ENCODE peak calls at places on chromosomes 2 and 18, in four cellular contexts. N, S, A and K are unnamed samples.

GRCh38 chr2:20049631-20050030 is 1.8 kb downstream of the LAPTM4A start:
- DNase-seq in S (peak), A (no peak), N (no peak), K (peak)

GRCh38 chr18:63949068-63949737 is at the start of gene HMSD:
- DNase-seq in S (no peak), A (no peak), N (peak), K (peak)

GRCh38 chr2:81937944-81938343 is 1633.4 kb upstream of the LRRTM1 start:
- DNase-seq in N (no peak), S (no peak), A (no peak), K (no peak)

GRCh38 chr18:8844721-8845148 is 139.4 kb downstream of the MTCL1 start:
- DNase-seq in A (no peak), S (peak), N (no peak), K (no peak)

GRCh38 chr2:39597309-39597708 is 68.4 kb upstream of the TMEM178A start:
- DNase-seq in N (no peak), A (no peak), S (no peak), K (no peak)

GRCh38 chr2:179454443-179455218 is 190.0 kb upstream of the SESTD1 start:
- DNase-seq in N (no peak), A (no peak), S (peak), K (no peak)

GRCh38 chr2:207926133-207927076 is 98.9 kb downstream of the PLEKHM3 start:
- DNase-seq in S (peak), A (no peak), N (no peak), K (no peak)

GRCh38 chr18:32920796-32921787 is 148.3 kb upstream of the KLHL14 start:
- DNase-seq in A (no peak), S (peak), N (no peak), K (no peak)

GRCh38 chr2:217935245-217935879 is 67.4 kb downstream of the TNS1 start:
- DNase-seq in A (no peak), N (no peak), S (peak), K (peak)

GRCh38 chr18:10477121-10477862 is 22.9 kb downstream of the APCDD1 start:
- DNase-seq in S (no peak), N (peak), A (no peak), K (peak)

GRCh38 chr2:19114754-19115231 is 243.6 kb downstream of the OSR1 start:
- DNase-seq in A (no peak), N (no peak), S (no peak), K (no peak)

GRCh38 chr2:48249631-48250473 is 280.1 kb upstream of the STON1 start:
- DNase-seq in A (no peak), S (peak), N (no peak), K (no peak)

GRCh38 chr2:130744287-130745117 is 10.8 kb upstream of the AMER3 start:
- DNase-seq in S (no peak), A (no peak), N (peak), K (peak)

GRCh38 chr18:54127759-54128378 is 96.6 kb downstream of the MBD2 start:
- DNase-seq in A (peak), N (peak), S (peak), K (peak)
- H3K4me2 ChIP-seq in A (no peak), N (no peak), S (no peak), K (no peak)

GRCh38 chr18:72941001-72941400 is 73.2 kb upstream of the NETO1 start:
- DNase-seq in N (no peak), A (no peak), S (no peak), K (no peak)

GRCh38 chr18:72940509-72940908 is 72.7 kb upstream of the NETO1 start:
- DNase-seq in N (no peak), A (no peak), S (no peak), K (no peak)

DNA sequence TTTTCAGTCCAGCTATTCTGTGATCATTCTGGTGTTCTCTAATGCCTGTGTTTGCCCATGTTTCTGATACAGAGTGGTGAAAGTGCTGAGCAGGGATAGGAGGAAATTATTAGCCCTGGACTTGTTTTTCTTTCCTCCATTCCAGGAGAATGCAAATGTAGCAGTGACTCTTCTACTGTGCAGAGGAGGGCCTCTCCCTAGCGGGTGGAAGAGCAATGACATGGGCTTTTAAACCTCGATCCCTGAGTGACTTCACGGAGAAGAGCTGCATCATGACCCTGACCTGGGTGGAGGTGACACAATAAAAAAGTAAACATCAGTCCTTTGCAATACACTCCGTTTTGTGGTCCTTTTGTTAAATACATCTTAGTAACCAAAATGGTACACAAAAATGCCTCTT is 68.0 kb upstream of the NETO1 start:
- DNase-seq in S (no peak), A (no peak), N (no peak), K (peak)
- H3K4me2 ChIP-seq in S (no peak), A (no peak), N (no peak), K (no peak)

DNA sequence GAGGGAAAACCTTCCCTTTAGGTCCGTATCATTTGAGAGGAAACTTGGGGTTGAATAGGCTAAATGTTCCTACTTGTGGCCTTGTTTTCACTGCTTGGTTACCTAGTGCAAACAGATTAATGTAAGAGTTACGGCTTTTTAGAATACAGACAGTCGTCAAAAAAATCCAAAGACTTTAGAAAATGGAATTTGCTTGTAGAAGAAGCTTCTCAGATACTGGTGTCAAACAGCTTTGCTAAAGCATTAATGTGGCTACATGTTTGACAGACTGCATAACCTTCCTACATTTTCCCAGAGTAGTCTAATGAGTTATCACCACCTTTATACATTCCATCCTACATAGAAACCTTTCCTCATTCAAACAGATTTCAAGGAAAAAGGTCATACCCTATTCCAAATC is 114.6 kb downstream of the FMNL2 start:
- DNase-seq in A (no peak), S (no peak), N (no peak), K (no peak)
- H3K4me2 ChIP-seq in A (no peak), S (no peak), N (no peak), K (peak)

GRCh38 chr18:62030091-62030985 is 137.5 kb upstream of the RNF152 start:
- DNase-seq in A (no peak), S (no peak), N (no peak), K (no peak)
- H3K4me2 ChIP-seq in A (no peak), S (no peak), N (no peak), K (no peak)

GRCh38 chr18:46462523-46462922 is 194.5 kb downstream of the LOXHD1 start:
- DNase-seq in N (peak), S (no peak), A (no peak), K (no peak)

GRCh38 chr18:46459789-46460455 is 197.1 kb downstream of the LOXHD1 start:
- DNase-seq in N (no peak), S (no peak), A (no peak), K (no peak)

GRCh38 chr18:46460754-46461153 is 196.3 kb downstream of the LOXHD1 start:
- DNase-seq in A (no peak), S (no peak), N (no peak), K (no peak)

GRCh38 chr18:46464926-46465655 is 191.9 kb downstream of the LOXHD1 start:
- DNase-seq in A (no peak), N (peak), S (no peak), K (no peak)

DNA sequence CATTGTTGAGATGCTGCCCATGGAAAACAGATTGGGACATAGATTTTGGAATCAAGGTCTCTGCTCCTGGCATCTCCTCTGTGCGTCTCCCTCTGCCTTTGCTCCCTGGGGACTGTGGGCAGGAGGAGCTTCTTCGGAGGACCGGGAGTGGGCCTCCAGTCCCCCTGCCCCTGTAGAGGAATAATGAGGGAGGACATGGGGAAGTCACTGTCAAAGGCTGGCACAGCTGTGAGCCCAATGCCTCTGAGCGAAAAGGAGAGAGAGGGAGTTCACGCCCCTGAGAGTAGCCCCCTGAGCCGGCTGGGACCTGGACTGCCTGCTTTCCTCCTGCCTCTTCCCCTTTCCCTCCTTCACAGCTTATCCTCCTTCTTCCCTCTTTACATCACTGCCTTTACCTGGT is 195.0 kb downstream of the LOXHD1 start:
- DNase-seq in S (no peak), A (no peak), N (peak), K (no peak)
- H3K4me2 ChIP-seq in S (no peak), A (no peak), N (no peak), K (no peak)

DNA sequence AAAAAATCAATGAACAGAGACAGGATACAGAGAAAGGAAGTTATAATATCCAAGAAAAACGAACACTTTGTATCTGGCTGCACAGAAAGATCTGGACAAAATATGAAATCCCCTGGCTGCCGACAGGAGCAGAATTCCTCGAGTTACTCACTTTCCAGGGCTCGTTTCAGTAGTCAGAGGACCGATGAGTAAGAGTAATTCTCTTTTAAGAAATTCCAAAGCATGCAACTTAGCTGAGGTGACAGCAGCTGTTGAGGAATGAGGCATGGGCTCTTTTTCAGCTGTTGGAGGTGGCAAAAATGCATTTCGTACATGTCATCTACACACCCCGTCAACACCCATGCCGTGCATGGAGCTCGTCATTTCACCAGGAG is 210.7 kb upstream of the SMIM21 start:
- DNase-seq in N (no peak), A (no peak), S (peak), K (no peak)
- H3K4me2 ChIP-seq in N (no peak), A (no peak), S (peak), K (peak)